ENCODE peak calls at places on chromosomes 3 and 15, in six cellular contexts. Q, P, U, K, C and R are unnamed samples. For H3K4me1, the result is how much of the 10 kb centered on the place peaks cover.

GRCh38 chr3:123953735-123954134 is 7.3 kb downstream of the CCDC14 start:
- DNase-seq in Q (no peak), P (no peak), U (no peak), K (no peak), C (no peak), R (no peak)

GRCh38 chr15:38707802-38708671 is 143.4 kb upstream of the RASGRP1 start:
- DNase-seq in Q (peak), P (peak), U (no peak), K (peak), C (no peak), R (no peak)

GRCh38 chr15:23578521-23579150 is 13.2 kb downstream of the MKRN3 start:
- DNase-seq in Q (no peak), P (no peak), U (no peak), K (no peak), C (no peak), R (no peak)

GRCh38 chr3:13891492-13892073 is 11.7 kb upstream of the WNT7A start:
- DNase-seq in Q (no peak), P (no peak), U (no peak), K (no peak), C (no peak), R (no peak)

GRCh38 chr15:35696767-35697231 is 150.8 kb upstream of the DPH6 start:
- DNase-seq in Q (peak), P (no peak), U (no peak), K (peak), C (no peak), R (no peak)

GRCh38 chr3:187041362-187042061 is 97.8 kb downstream of the RPL39L start:
- DNase-seq in Q (no peak), P (peak), U (no peak), K (peak), C (no peak), R (no peak)

GRCh38 chr3:65401359-65401810 is 637.3 kb downstream of the MAGI1 start:
- DNase-seq in Q (no peak), P (no peak), U (no peak), K (no peak), C (no peak), R (no peak)

GRCh38 chr3:82496890-82497560 is 735.6 kb upstream of the GBE1 start:
- DNase-seq in Q (no peak), P (no peak), U (no peak), K (peak), C (no peak), R (no peak)

GRCh38 chr3:189990826-189991225 is 129.9 kb downstream of the P3H2 start:
- DNase-seq in Q (no peak), P (no peak), U (no peak), K (no peak), C (no peak), R (no peak)

GRCh38 chr3:88986834-88987233 is 120.6 kb upstream of the EPHA3 start:
- DNase-seq in Q (peak), P (no peak), U (no peak), K (no peak), C (no peak), R (no peak)

GRCh38 chr15:44094776-44095175 is 100.3 kb downstream of the FRMD5 start:
- DNase-seq in Q (no peak), P (no peak), U (no peak), K (no peak), C (no peak), R (no peak)

GRCh38 chr3:128367726-128368125 is 99.0 kb downstream of the DNAJB8 start:
- DNase-seq in Q (no peak), P (no peak), U (no peak), K (no peak), C (no peak), R (no peak)

GRCh38 chr15:36529296-36530011 is 50.0 kb upstream of the CDIN1 start:
- DNase-seq in Q (no peak), P (no peak), U (no peak), K (no peak), C (no peak), R (no peak)

GRCh38 chr3:62667714-62668113 is 207.5 kb downstream of the CADPS start:
- DNase-seq in Q (no peak), P (no peak), U (no peak), K (peak), C (no peak), R (no peak)

GRCh38 chr3:194572131-194572789 is 61.0 kb downstream of the TMEM44 start:
- DNase-seq in Q (peak), P (no peak), U (peak), K (peak), C (peak), R (peak)

GRCh38 chr3:33060609-33061337 is 36.2 kb downstream of the GLB1 start:
- DNase-seq in Q (no peak), P (no peak), U (no peak), K (no peak), C (no peak), R (no peak)

GRCh38 chr3:106518516-106518915 is 649.7 kb upstream of the CBLB start:
- DNase-seq in Q (peak), P (no peak), U (no peak), K (no peak), C (no peak), R (no peak)

GRCh38 chr15:39833515-39833981 is 50.9 kb upstream of the FSIP1 start:
- DNase-seq in Q (peak), P (no peak), U (no peak), K (no peak), C (no peak), R (no peak)

GRCh38 chr15:38651328-38652038 is 86.9 kb upstream of the RASGRP1 start:
- DNase-seq in Q (no peak), P (peak), U (no peak), K (no peak), C (no peak), R (no peak)

GRCh38 chr3:780505-780904 is 312.3 kb upstream of the CNTN6 start:
- DNase-seq in Q (no peak), P (no peak), U (no peak), K (no peak), C (no peak), R (no peak)

GRCh38 chr3:61667417-61668213 is 106.2 kb downstream of the PTPRG start:
- DNase-seq in Q (peak), P (no peak), U (no peak), K (no peak), C (no peak), R (no peak)

GRCh38 chr3:170642882-170643601 is 57.2 kb upstream of the SLC7A14 start:
- DNase-seq in Q (no peak), P (no peak), U (peak), K (no peak), C (no peak), R (no peak)

GRCh38 chr15:87756072-87756471 is 500.5 kb downstream of the NTRK3 start:
- DNase-seq in Q (no peak), P (no peak), U (no peak), K (no peak), C (no peak), R (no peak)

GRCh38 chr3:114863848-114864247 is 283.2 kb downstream of the ZBTB20 start:
- DNase-seq in Q (no peak), P (peak), U (no peak), K (no peak), C (no peak), R (no peak)

GRCh38 chr15:85910796-85911195 is 116.1 kb upstream of the KLHL25 start:
- DNase-seq in Q (no peak), P (no peak), U (no peak), K (no peak), C (no peak), R (no peak)

GRCh38 chr3:23106641-23107040 is 96.5 kb upstream of the UBE2E2 start:
- DNase-seq in Q (no peak), P (no peak), U (no peak), K (no peak), C (no peak), R (no peak)

GRCh38 chr3:144381607-144382006 is 410.0 kb downstream of the DIPK2A start:
- DNase-seq in Q (no peak), P (no peak), U (no peak), K (no peak), C (no peak), R (no peak)

GRCh38 chr3:23760871-23761373 is 44.8 kb upstream of the UBE2E1 start:
- DNase-seq in Q (no peak), P (no peak), U (no peak), K (no peak), C (no peak), R (no peak)

GRCh38 chr15:67144609-67145306 is 79.4 kb downstream of the SMAD3 start:
- DNase-seq in Q (no peak), P (no peak), U (no peak), K (no peak), C (no peak), R (no peak)

GRCh38 chr3:163671201-163671600 is 1407.1 kb downstream of the SI start:
- DNase-seq in Q (no peak), P (no peak), U (no peak), K (no peak), C (no peak), R (no peak)

GRCh38 chr15:82571722-82572222 is 31.5 kb upstream of the RPS17 start:
- DNase-seq in Q (peak), P (no peak), U (peak), K (no peak), C (peak), R (peak)

GRCh38 chr3:30496496-30496966 is 109.9 kb upstream of the TGFBR2 start:
- DNase-seq in Q (peak), P (no peak), U (peak), K (no peak), C (peak), R (no peak)

GRCh38 chr3:66236281-66236680 is 15.5 kb downstream of the SLC25A26 start:
- DNase-seq in Q (peak), P (no peak), U (no peak), K (peak), C (no peak), R (no peak)

GRCh38 chr3:6223572-6223971 is 637.3 kb upstream of the GRM7 start:
- DNase-seq in Q (no peak), P (no peak), U (no peak), K (no peak), C (no peak), R (no peak)

GRCh38 chr15:92097473-92098178 is 244.1 kb downstream of the SLCO3A1 start:
- DNase-seq in Q (peak), P (peak), U (no peak), K (peak), C (no peak), R (no peak)

GRCh38 chr15:64841258-64842098 is at the start of gene PLEKHO2:
- DNase-seq in Q (peak), P (peak), U (peak), K (peak), C (peak), R (peak)

GRCh38 chr15:64844576-64845140 is 2.9 kb downstream of the PLEKHO2 start:
- DNase-seq in Q (no peak), P (peak), U (no peak), K (no peak), C (no peak), R (no peak)

GRCh38 chr15:64843996-64844395 is 2.3 kb downstream of the PLEKHO2 start:
- DNase-seq in Q (no peak), P (no peak), U (no peak), K (no peak), C (no peak), R (no peak)

GRCh38 chr15:64842986-64843561 is 1.4 kb downstream of the PLEKHO2 start:
- DNase-seq in Q (no peak), P (no peak), U (peak), K (no peak), C (peak), R (no peak)

DNA sequence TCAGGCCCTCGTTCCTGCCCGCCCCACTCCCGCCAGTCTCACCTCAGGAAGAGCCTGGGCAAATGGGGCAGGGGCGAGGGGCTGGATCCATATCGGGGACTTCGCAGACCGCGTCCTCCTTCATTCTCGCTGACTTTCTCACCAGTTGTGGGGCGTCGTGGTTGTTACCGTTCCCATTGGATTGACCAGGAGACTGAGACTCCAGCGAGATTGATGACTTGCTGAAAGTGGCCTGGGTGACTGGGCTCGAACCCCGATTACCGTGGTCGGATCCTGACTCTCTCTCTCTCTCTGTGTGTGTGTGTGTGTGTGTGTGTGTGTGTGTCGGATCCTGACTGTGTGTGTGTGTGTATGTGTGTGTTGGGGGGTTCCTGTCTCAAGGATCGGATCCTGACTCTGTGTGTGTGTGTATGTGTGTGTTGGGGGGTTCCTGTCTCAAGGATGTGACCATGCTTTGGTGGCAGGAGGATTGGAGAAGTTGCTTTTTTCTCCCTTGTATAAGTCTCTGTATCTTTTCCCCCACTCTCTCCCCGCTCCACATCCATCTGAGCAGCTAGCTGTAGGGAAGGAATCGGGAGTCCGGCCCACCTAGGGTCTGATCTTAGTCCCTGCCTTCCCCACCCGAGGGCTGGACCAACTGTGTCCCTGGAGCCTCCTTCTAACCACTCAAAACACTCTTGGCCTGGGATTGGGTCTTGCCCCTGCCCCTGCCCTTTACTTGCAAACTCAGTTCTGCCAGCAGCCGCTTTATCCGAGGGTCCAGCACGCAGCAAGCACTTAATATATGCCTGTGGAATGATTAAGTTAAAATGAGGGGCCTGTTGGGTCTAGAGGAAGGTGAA is 605 bp downstream of the PLEKHO2 start:
- DNase-seq in Q (peak), P (no peak), U (peak), K (no peak), C (no peak), R (no peak)
- H3K4me1 ChIP-seq in Q (under half), P (half or more), U (under half), K (half or more), C (under half), R (half or more)

DNA sequence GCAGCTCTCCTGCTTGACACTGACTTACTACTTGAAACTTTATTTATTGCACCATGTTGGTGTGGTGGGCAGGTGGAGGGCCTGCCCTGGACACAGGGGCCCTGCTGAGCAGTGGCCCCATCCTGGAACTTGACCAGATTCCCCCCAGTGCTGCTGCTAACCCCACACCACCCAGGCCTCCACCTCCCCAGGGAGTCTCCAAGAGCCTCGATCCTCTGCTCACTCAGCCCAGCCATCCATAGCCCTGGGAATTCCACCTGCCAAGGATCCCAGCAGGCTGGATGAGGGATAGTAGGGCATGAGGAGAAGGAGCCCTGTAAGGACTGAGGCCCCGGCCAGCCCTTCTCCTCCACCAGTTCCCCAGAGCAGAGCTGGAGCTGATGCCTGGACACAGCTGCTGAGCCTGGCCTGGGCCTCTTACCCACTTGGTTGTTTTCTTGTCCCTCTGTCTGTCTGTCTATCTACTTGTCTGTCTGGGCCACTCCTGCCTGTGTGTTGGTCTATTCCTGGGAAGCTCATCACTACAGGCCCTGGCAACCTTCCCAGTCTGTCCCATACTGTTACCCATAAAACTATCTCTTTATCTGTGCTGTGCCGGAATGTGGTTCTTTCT is 2.8 kb downstream of the CHAC1 start:
- DNase-seq in Q (no peak), P (no peak), U (no peak), K (no peak), C (no peak), R (no peak)
- H3K4me3 ChIP-seq in Q (no peak), P (no peak), U (peak), K (no peak), C (no peak), R (no peak)

GRCh38 chr3:141849056-141849814 is 27.2 kb upstream of the ATP1B3 start:
- DNase-seq in Q (no peak), P (no peak), U (no peak), K (no peak), C (no peak), R (no peak)
- H3K4me1 ChIP-seq in Q (under half), P (under half), U (under half), K (under half), C (under half), R (under half)

DNA sequence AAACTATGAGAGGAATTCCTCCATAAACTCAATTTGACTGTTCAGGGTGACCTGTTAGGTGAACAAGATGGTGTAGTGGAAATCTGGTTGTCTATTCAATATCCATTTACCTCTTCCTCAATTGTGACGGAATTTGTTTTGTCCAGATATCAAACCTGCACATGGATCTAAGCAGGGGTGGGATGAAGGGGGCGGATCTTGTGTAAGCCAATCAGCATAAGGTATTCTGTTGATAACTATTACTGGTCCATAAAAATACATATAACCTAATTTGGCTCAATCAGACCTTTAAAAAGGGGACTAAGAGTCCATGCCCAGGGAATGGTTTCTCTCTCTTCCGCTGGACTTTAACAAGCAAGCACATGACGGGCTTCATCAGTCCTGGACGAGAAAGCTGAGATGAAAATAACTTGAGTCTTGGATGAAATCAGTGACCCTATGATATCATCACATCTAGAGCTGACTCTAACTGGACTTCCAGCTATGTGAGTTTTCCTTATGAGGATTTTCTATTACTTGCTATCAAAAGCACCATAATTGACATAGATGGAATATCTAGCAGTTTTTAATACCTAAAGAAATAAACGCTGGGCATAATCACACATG is 5.7 kb upstream of the POPDC2 start:
- DNase-seq in Q (no peak), P (no peak), U (no peak), K (no peak), C (no peak), R (no peak)
- H3K4me3 ChIP-seq in Q (no peak), P (no peak), U (peak), K (no peak), C (no peak), R (no peak)

DNA sequence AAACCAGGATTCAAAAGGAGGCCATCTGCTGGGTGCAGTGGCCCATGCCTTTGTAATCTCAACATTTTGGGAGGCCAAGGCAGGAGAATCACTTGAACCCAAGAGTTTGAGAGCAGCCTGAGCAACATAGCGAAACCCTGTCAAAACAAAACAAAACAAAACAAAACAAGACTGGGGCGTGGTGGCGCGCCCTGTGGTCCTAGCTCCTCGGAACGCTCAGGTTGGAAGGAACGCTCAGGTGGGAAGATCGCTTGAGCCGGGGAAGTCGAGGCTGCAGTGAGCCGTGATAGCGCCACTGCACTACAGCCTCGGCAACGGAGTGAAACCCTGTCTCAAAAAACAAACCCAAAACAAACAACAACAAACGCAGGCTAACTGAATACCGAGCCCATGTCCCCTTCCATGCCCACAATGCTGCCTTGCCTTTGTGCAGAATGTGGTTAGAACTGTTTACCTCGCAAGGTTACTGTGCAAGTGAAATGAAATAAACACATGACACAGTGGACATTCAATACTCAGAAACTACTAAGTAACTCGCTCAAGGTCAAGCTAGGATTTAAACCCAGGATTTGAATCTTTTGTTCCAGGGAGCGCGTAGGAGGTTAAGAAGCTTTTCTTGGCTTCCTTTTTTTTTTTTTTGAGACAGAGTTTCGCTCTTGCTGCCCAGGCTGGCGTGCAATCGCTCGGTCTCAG is 766 bp upstream of the EMC4 start:
- DNase-seq in Q (peak), P (no peak), U (no peak), K (no peak), C (no peak), R (no peak)
- H3K4me1 ChIP-seq in Q (under half), P (under half), U (under half), K (under half), C (under half), R (under half)

DNA sequence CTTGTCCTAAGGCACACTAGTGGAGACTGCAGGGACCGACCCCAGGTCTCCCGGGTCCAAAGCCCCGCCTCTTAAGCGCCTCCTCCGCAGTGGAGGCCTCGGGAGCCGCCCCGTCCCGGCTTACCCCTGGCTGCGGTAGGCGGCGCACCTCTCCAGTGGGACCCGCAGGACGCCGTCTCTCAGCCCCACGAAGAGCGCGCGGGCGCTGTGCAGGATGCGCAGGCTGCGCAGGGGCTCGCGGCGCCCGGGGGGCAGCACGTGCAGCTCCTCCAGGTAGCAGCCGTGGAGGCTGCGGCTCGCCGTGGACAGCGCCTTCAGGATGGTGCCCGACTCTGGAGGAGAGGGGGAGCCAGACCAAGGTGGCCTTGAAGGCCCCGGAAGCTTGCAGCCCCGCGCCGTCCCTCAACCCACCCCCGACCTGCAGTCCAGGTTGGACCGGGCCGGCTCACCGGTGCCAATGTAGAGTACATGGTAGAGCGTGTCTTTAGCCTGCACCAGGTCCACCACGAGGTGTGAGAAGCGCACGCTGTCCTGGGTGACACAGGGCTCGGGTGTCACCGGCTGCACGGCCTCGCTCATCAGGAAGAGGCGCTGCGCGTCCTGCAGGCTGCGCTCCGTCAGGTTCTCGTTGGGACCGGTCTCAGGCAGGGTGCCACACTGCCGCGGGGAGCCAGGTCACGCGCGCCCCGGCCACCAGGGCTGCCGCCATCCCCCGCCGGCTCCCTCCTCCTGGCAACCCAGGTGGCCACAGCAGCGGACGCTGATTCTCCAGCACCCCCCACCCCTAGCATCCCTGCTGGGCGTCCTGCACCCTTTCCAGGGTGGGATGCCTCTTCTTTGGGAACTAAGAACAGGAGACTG is 105.5 kb downstream of the SEMA5B start:
- DNase-seq in Q (no peak), P (no peak), U (no peak), K (peak), C (no peak), R (no peak)
- H3K4me3 ChIP-seq in Q (no peak), P (no peak), U (no peak), K (no peak), C (no peak), R (peak)